ENCODE peak calls at places on chromosomes 11 and 22, in five cellular contexts. F, W, K, M and G are unnamed samples.

GRCh38 chr11:68076371-68077042 is 37.7 kb downstream of the TCIRG1 start:
- DNase-seq in K (no peak), M (no peak), F (no peak), W (no peak), G (no peak)

GRCh38 chr11:35106595-35106994 is 32.4 kb upstream of the CD44 start:
- DNase-seq in K (no peak), F (no peak), W (no peak), M (peak), G (no peak)

GRCh38 chr11:134120143-134120850 is 51.4 kb downstream of the JAM3 start:
- DNase-seq in K (peak), M (no peak), F (peak), W (peak), G (peak)

GRCh38 chr11:111586305-111586915 is 15.8 kb upstream of the SIK2 start:
- DNase-seq in M (peak), W (no peak), K (no peak), F (peak), G (no peak)

GRCh38 chr11:34044664-34045485 is 6.7 kb upstream of the CAPRIN1 start:
- DNase-seq in M (no peak), K (peak), F (peak), W (no peak), G (no peak)

GRCh38 chr11:34633640-34633989 is 12.7 kb downstream of the EHF start:
- DNase-seq in W (no peak), F (no peak), K (no peak), M (no peak), G (no peak)

GRCh38 chr11:10628506-10629236 is 60.2 kb upstream of the LYVE1 start:
- DNase-seq in F (no peak), W (no peak), M (peak), K (no peak), G (no peak)

GRCh38 chr11:131889146-131889577 is 518.7 kb downstream of the NTM start:
- DNase-seq in K (no peak), W (no peak), F (peak), M (no peak), G (peak)

GRCh38 chr22:22959147-22959827 is 71.7 kb downstream of the IGLL5 start:
- DNase-seq in F (peak), M (peak), W (peak), K (peak), G (peak)

GRCh38 chr11:69985654-69986420 is 92.3 kb upstream of the ANO1 start:
- DNase-seq in K (no peak), M (no peak), W (no peak), F (no peak), G (no peak)

GRCh38 chr11:45216901-45217300 is 69.2 kb downstream of the SYT13 start:
- DNase-seq in M (no peak), K (no peak), W (no peak), F (no peak), G (no peak)

GRCh38 chr11:93842461-93842860 is 8.0 kb downstream of the VSTM5 start:
- DNase-seq in M (no peak), F (peak), K (no peak), W (no peak), G (peak)

GRCh38 chr22:40709752-40710413 is 30.6 kb downstream of the MCHR1 start:
- DNase-seq in F (no peak), W (peak), K (peak), M (no peak), G (no peak)

GRCh38 chr22:38820021-38820420 is 23.8 kb downstream of the NPTXR start:
- DNase-seq in W (no peak), F (no peak), M (no peak), K (no peak), G (no peak)

GRCh38 chr11:295351-296205 is 3.7 kb downstream of the IFITM5 start:
- DNase-seq in W (peak), F (no peak), K (peak), M (no peak), G (no peak)

GRCh38 chr22:26828311-26828710 is 170.9 kb downstream of the MIAT start:
- DNase-seq in F (no peak), M (no peak), K (no peak), W (no peak), G (no peak)

GRCh38 chr22:46033256-46034200 is 56.6 kb upstream of the WNT7B start:
- DNase-seq in W (no peak), K (no peak), M (no peak), F (no peak), G (no peak)

GRCh38 chr11:112631333-112631732 is 329.9 kb upstream of the NCAM1 start:
- DNase-seq in F (no peak), W (no peak), M (no peak), K (no peak), G (no peak)

GRCh38 chr11:45885274-45885920 is at the start of gene MAPK8IP1:
- DNase-seq in W (peak), K (no peak), F (no peak), M (peak), G (no peak)

GRCh38 chr22:46043339-46043738 is 66.4 kb upstream of the WNT7B start:
- DNase-seq in F (no peak), M (no peak), K (peak), W (no peak), G (no peak)

GRCh38 chr11:128687321-128687720 is 6.6 kb upstream of the FLI1 start:
- DNase-seq in K (no peak), F (no peak), W (no peak), M (no peak), G (no peak)

GRCh38 chr11:45715398-45715797 is 50.0 kb upstream of the CHST1 start:
- DNase-seq in K (no peak), F (no peak), M (no peak), W (no peak), G (no peak)

GRCh38 chr11:101459020-101459419 is 124.8 kb downstream of the TRPC6 start:
- DNase-seq in M (no peak), K (no peak), W (no peak), F (no peak), G (no peak)

GRCh38 chr11:31786996-31787685 is 24.0 kb downstream of the PAX6 start:
- DNase-seq in M (no peak), F (no peak), W (no peak), K (no peak), G (no peak)

GRCh38 chr11:75597636-75598035 is 35.6 kb downstream of the SERPINH1 start:
- DNase-seq in K (no peak), F (peak), M (no peak), W (no peak), G (no peak)

GRCh38 chr22:46537946-46538815 is 761 bp upstream of the CELSR1 start:
- DNase-seq in F (peak), W (peak), M (no peak), K (no peak), G (no peak)

GRCh38 chr22:41772198-41772597 is 28.3 kb upstream of the CCDC134 start:
- DNase-seq in F (no peak), W (no peak), M (no peak), K (no peak), G (no peak)

GRCh38 chr11:1757861-1758610 is 5.7 kb downstream of the CTSD start:
- DNase-seq in M (peak), F (no peak), W (no peak), K (no peak), G (no peak)

GRCh38 chr22:21020802-21021429 is 6.0 kb downstream of the P2RX6 start:
- DNase-seq in K (no peak), F (no peak), M (no peak), W (no peak), G (no peak)

GRCh38 chr11:106304274-106304673 is 226.8 kb downstream of the AASDHPPT start:
- DNase-seq in M (no peak), F (peak), W (no peak), K (no peak), G (peak)

GRCh38 chr11:122104381-122104780 is 11.6 kb downstream of the BLID start:
- DNase-seq in M (no peak), F (no peak), K (no peak), W (no peak), G (no peak)

GRCh38 chr11:110087820-110088534 is 5.2 kb upstream of the ZC3H12C start:
- DNase-seq in K (no peak), F (peak), M (no peak), W (no peak), G (peak)

DNA sequence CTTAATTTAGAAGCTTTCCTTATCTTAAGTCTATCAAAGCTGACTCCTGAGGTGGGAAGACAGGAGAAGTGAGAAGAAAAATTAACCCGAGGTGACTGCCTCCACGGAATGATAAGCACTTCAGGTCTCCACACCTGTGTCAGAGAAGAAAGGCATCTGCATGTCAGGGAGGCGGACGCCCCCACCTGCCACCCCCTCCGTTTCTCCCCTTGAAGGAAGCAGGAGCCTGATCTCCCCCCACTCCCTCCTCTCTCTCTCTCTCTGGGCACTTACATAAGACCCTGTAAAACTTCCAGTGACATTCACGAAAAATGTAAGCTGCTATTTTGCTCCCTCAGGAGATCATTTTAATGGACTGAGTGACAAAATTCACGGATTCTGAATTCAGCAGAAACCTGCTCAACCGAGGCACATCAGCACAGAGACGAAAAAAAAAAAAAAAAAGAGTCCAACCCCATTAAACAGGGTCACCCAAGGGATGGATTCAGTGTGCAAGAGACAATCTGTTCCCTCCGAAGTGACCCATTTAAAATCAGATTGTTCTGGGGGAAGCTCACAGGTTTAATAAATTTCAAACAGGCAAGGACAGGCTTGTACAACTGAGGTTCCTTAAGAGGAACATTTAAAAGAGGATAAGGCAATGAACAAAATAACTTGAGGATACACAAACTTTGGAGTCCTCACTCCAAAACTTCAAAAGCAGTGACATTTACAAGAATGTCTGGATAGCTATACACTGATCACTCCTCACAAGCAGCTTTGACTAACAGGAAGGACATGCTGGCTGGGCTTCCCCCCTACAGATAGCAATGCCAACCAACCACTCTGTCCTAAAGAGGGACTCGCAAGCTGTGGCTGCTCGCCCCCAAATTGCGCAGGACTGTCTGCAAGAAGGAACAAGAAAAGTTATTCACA is 1.3 kb downstream of the LARGE1 start:
- DNase-seq in W (no peak), M (no peak), K (no peak), F (no peak), G (no peak)
- H3K4me3 ChIP-seq in W (peak), M (peak), K (peak), F (peak), G (peak)

DNA sequence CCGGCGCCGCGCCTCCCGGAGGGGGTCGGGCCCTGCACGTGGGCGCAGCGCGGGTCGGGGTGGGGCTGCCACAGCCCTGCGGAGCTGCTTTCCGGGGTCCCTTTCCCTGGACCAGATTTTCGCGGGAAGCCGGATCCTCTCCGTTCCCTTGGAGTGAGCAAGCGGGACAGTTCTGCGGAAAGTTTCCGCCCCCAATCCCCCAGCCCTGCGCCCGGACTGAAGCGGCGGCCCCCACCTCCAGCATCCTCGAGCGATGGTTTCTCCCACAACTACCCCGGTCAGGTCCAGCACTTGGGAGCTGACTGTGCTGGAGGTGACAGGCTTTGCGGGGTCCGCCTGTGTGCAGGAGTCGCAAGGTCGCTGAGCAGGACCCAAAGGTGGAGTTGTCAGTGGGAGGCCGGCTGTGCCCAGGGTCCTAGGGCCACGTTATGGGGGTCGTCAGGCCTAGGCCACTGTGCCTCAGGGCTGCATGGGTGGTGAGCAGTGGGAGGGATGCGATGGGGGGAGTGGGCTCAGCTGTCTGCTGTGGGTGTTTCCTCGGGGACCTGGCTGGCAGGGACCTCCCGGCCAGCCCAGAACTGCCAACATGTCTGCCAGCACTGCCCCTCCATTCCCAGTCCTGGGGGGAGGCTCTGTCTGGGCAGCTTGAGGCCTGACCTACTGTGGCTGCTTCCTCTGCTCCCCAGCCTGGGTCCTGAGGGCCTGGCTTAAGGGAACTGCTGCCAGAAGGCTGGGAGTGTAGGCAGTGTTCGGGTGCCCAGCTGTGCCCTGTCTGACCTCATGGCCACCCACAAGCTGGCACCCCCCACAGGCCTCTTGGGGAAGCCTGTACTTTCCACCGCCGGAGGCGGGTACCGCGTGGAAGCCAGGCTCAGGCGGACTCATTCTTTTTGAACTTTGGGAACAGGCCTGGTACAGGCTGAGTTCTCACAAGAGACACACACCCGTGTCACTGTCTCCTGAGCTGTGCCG is 726 bp downstream of the ST3GAL4 start:
- DNase-seq in K (no peak), F (no peak), M (no peak), W (peak), G (no peak)
- TF ChIP-seq CTCF in K (no peak), F (no peak), M (no peak), W (no peak), G (no peak)

GRCh38 chr22:43823353-43823908 is 11.3 kb upstream of the EFCAB6 start:
- DNase-seq in K (no peak), M (no peak), W (no peak), F (no peak), G (no peak)
- H3K4me3 ChIP-seq in K (no peak), M (no peak), W (no peak), F (no peak), G (no peak)

DNA sequence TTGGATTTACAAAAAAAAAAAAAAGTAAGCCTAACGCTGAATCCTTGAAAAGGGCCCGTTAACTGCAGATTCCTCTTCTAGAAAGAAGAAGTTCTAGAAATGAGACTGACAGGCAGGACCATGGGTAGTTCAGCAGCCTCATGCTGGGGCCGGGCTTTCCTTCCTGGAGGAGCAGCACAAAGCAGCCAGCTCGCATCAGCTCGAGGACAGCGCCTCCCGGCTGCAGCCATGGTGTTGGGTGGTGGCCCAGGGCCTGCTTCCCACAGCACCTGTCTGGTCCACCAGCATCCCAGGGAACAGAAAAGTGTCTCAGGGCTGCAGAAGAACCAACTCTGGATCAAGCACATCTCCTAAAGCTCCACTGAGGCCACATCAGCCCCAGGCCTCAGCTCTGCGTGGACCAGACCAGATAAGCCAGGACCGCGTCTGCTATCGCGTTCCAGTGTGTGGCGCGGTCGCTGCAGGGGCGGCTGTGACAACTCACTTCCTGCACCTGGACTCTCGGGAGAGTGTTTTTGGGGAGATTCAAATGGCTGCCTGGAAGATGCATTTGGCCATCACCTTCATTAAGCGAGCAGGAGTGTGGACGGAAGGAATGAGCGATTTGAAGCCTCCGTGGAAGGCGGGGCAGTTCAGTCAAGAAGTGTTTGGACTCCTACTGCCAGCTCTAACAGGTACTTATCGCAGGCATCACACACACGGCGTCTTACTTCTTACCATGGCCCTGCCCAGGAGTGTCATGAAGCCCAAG is 53.5 kb downstream of the MYH9 start:
- DNase-seq in F (no peak), K (no peak), M (peak), W (peak), G (no peak)
- TF ChIP-seq CTCF in F (peak), K (no peak), M (no peak), W (peak), G (peak)

GRCh38 chr22:32806296-32806695 is 4.8 kb downstream of the TIMP3 start:
- DNase-seq in F (no peak), W (no peak), K (no peak), M (no peak), G (no peak)
- H3K4me3 ChIP-seq in F (no peak), W (peak), K (peak), M (no peak), G (no peak)

GRCh38 chr11:62909107-62909894 is 11.9 kb downstream of the CHRM1 start:
- DNase-seq in M (no peak), W (peak), K (peak), F (peak), G (no peak)
- TF ChIP-seq CTCF in M (peak), W (peak), K (peak), F (peak), G (peak)

GRCh38 chr11:77470971-77471370 is 2.9 kb downstream of the PAK1 start:
- DNase-seq in M (no peak), K (no peak), F (no peak), W (no peak), G (no peak)
- H3K4me3 ChIP-seq in M (no peak), K (no peak), F (no peak), W (no peak), G (no peak)